ENCODE peak calls at places on chromosome 9, in six cellular contexts. U is MM.1S, A is esophagus squamous epithelium, E is endothelial cell of umbilical vein, T is fibroblast of the aortic adventitia, C is uterus. N is an unnamed sample.

GRCh38 chr9:93683331-93684134 is 107.1 kb downstream of the PHF2 start:
- DNase-seq in T (no peak), U (no peak), A (no peak), E (no peak), C (no peak), N (no peak)

GRCh38 chr9:109411818-109412352 is 86.2 kb downstream of the PTPN3 start:
- DNase-seq in E (no peak), A (no peak), U (peak), C (no peak), T (peak), N (peak)

GRCh38 chr9:113808391-113809191 is 67.5 kb upstream of the ZNF618 start:
- DNase-seq in U (no peak), A (no peak), C (peak), E (peak), T (peak), N (no peak)

GRCh38 chr9:121852646-121853616 is 201.5 kb downstream of the DAB2IP start:
- DNase-seq in U (no peak), T (peak), A (no peak), E (no peak), C (peak), N (no peak)

GRCh38 chr9:694499-695154 is 146.9 kb upstream of the DMRT1 start:
- DNase-seq in A (no peak), C (peak), E (peak), T (peak), U (no peak), N (no peak)

GRCh38 chr9:14706530-14707140 is 13.4 kb upstream of the ZDHHC21 start:
- DNase-seq in U (no peak), T (no peak), A (no peak), C (no peak), E (no peak), N (no peak)

GRCh38 chr9:88891015-88891414 is 100.3 kb upstream of the S1PR3 start:
- DNase-seq in U (no peak), C (no peak), E (no peak), T (no peak), A (no peak), N (no peak)

GRCh38 chr9:85200726-85201402 is 531.3 kb downstream of the NTRK2 start:
- DNase-seq in T (peak), U (no peak), C (no peak), A (no peak), E (peak), N (no peak)

GRCh38 chr9:95120781-95121370 is 196.6 kb downstream of the FANCC start:
- DNase-seq in U (no peak), A (no peak), T (no peak), C (peak), E (no peak), N (no peak)

GRCh38 chr9:109408759-109409462 is 88.1 kb upstream of the EPB41L4B start:
- DNase-seq in T (no peak), C (no peak), E (no peak), U (no peak), A (no peak), N (no peak)

GRCh38 chr9:94931036-94931633 is 204.6 kb downstream of the AOPEP start:
- DNase-seq in A (no peak), E (no peak), C (no peak), T (peak), U (no peak), N (no peak)

GRCh38 chr9:87545858-87546257 is 48.2 kb downstream of the DAPK1 start:
- DNase-seq in E (peak), T (peak), A (no peak), C (no peak), U (no peak), N (no peak)

GRCh38 chr9:72680593-72681317 is 159.3 kb downstream of the TMC1 start:
- DNase-seq in U (no peak), T (no peak), E (no peak), A (no peak), C (no peak), N (no peak)

GRCh38 chr9:16133556-16134227 is 580.8 kb downstream of the CCDC171 start:
- DNase-seq in U (peak), T (peak), C (no peak), E (peak), A (no peak), N (peak)

GRCh38 chr9:35193762-35194161 is 32.0 kb downstream of the UNC13B start:
- DNase-seq in E (no peak), C (no peak), U (peak), T (peak), A (no peak), N (no peak)

GRCh38 chr9:37339945-37340344 is 82.6 kb upstream of the GRHPR start:
- DNase-seq in E (no peak), U (no peak), C (no peak), A (no peak), T (no peak), N (no peak)

GRCh38 chr9:7549261-7549660 is 250.3 kb downstream of the DMAC1 start:
- DNase-seq in A (no peak), E (no peak), U (peak), C (no peak), T (no peak), N (no peak)

GRCh38 chr9:96874947-96875459 is 20.7 kb upstream of the ZNF782 start:
- DNase-seq in T (no peak), E (peak), C (no peak), A (no peak), U (peak), N (peak)

GRCh38 chr9:115481769-115482168 is 363.8 kb upstream of the TNC start:
- DNase-seq in T (no peak), E (no peak), A (no peak), U (no peak), C (no peak), N (no peak)

GRCh38 chr9:116661037-116661954 is 25.8 kb upstream of the TRIM32 start:
- DNase-seq in U (peak), T (peak), E (peak), C (peak), A (no peak), N (peak)

GRCh38 chr9:16555802-16556201 is 314.7 kb downstream of the BNC2 start:
- DNase-seq in E (no peak), C (no peak), U (no peak), T (no peak), A (no peak), N (no peak)

DNA sequence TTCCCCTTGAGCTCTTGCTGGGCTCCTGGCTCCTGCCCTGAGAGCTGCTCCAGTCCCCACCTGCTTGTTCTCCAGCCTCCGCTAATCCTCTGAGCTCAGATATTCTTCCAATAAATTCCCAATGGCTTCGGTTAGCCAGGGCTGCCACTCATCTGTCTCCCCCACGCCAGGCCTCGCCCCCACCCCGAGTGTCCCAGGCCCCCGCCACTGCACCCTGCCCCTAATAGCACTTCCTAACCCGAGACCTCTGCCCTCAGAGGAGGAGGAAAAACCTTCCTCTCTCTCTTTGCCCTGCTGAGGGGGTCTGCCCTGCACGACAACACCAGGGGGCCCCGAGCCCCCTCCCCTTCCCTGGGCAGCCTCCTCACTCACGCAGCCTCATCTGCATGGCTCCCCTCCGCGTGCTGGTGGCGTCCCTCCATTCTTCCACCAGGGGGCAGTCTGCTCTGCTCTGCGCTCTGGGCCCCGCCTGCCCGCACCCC is 5.4 kb upstream of the LCN15 start:
- DNase-seq in U (peak), C (no peak), A (no peak), T (no peak), E (no peak), N (peak)
- TF ChIP-seq CTCF in U (peak), C (peak), A (peak), T (peak), E (peak), N (peak)

DNA sequence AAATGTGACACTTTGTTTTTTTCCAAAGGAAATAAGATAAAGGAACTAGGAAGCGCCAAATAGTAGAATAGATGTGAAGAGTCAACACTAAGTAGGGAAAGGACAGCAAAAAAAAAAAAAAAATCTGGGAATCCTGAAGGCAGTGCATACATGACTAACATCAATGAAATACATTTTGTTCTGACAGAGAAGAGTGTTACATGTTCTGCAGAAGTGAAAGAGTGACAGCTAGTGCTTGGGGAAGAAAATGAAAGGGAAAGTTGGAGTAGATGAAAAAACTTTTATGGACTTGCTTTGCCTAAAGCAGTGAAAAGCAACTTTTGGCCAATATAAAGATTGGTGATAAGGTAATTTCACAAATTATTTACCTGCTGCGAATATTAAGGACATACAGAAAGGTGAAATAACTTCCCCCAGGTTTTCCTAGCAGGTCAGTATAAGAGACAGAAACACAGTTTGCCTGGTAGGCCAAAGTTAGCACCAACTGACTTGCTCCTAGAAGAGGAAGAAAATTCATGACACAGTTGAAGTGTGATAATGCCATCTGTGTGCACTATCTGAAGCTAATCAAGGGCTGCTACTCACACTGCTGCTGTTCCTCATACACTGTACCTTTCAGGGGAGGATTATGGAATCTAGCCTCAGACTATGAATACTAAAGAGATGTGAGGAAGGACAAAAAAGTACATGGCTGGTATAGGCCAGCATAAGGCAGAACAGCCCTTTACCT is 38.6 kb downstream of the RANBP6 start:
- DNase-seq in T (no peak), C (no peak), A (no peak), E (peak), U (peak), N (peak)
- TF ChIP-seq CTCF in T (no peak), C (no peak), A (no peak), E (no peak), U (peak), N (peak)

GRCh38 chr9:107044872-107045271 is 181.9 kb downstream of the ZNF462 start:
- DNase-seq in C (no peak), T (no peak), E (no peak), U (no peak), A (no peak), N (no peak)
- TF ChIP-seq CTCF in C (no peak), T (no peak), E (no peak), U (peak), A (peak), N (peak)

GRCh38 chr9:132806306-132806705 is 71.8 kb downstream of the AK8 start:
- DNase-seq in T (no peak), C (no peak), U (no peak), E (no peak), A (no peak), N (no peak)
- TF ChIP-seq CTCF in T (no peak), C (no peak), U (no peak), E (no peak), A (no peak), N (no peak)

DNA sequence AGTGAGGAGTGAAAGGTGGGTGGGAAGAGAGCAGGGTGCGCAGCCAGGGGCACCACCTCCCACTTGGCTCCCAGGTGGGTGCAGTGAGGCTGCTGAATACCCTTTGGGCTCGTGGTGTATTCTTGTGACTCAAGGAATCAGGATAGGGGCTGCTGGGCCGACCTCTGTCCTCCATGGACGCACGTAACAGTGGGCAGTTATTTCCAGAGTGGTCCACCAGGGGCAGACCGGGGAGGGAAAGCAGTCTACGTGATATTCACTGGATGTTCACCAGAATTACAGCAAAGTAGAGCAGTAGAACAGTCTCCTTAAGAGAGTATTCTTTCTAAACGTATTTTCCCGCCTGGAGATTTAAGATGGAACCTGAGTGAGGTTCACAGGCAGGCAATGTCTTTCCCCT is 88.5 kb downstream of the SYK start:
- DNase-seq in C (no peak), A (no peak), U (no peak), E (no peak), T (no peak), N (no peak)
- TF ChIP-seq CTCF in C (no peak), A (no peak), U (no peak), E (no peak), T (peak), N (peak)

GRCh38 chr9:81848472-81848871 is 79.8 kb upstream of the SPATA31D4 start:
- DNase-seq in T (peak), E (peak), U (no peak), A (no peak), C (no peak), N (no peak)
- TF ChIP-seq CTCF in T (peak), E (peak), U (no peak), A (peak), C (peak), N (no peak)